ENCODE peak calls at places on chromosomes 3 and 15, in ten cellular contexts. One of them, this sample, is unnamed. For H3K4me1, the result is how much of the 10 kb centered on the place peaks cover.

GRCh38 chr3:52787672-52788625 is 6.6 kb upstream of the ITIH3 start:
- DNase-seq in A549: no peak
- DNase-seq in HepG2: peak
- DNase-seq in PC-3: no peak
- DNase-seq in fibroblast of lung: no peak
- DNase-seq in IMR-90: no peak
- DNase-seq in neural progenitor cell: no peak
- DNase-seq in hepatocyte: no peak
- DNase-seq in GM23338: no peak
- DNase-seq in Karpas-422: no peak
- DNase-seq in this sample: peak

GRCh38 chr15:63509933-63510547 is 5.6 kb downstream of the USP3 start:
- DNase-seq in A549: no peak
- DNase-seq in HepG2: no peak
- DNase-seq in PC-3: peak
- DNase-seq in fibroblast of lung: peak
- DNase-seq in IMR-90: peak
- DNase-seq in neural progenitor cell: no peak
- DNase-seq in hepatocyte: no peak
- DNase-seq in GM23338: no peak
- DNase-seq in Karpas-422: no peak
- DNase-seq in this sample: peak

GRCh38 chr15:28456476-28457395 is 76.0 kb downstream of the GOLGA8G start:
- DNase-seq in A549: no peak
- DNase-seq in HepG2: no peak
- DNase-seq in PC-3: peak
- DNase-seq in fibroblast of lung: no peak
- DNase-seq in IMR-90: peak
- DNase-seq in neural progenitor cell: peak
- DNase-seq in hepatocyte: peak
- DNase-seq in GM23338: peak
- DNase-seq in Karpas-422: peak
- DNase-seq in this sample: no peak

GRCh38 chr15:41936649-41937567 is 35.4 kb downstream of the EHD4 start:
- DNase-seq in A549: no peak
- DNase-seq in HepG2: no peak
- DNase-seq in PC-3: no peak
- DNase-seq in fibroblast of lung: no peak
- DNase-seq in IMR-90: peak
- DNase-seq in neural progenitor cell: no peak
- DNase-seq in hepatocyte: no peak
- DNase-seq in GM23338: no peak
- DNase-seq in Karpas-422: no peak
- DNase-seq in this sample: peak

GRCh38 chr3:46892285-46893145 is 15.0 kb downstream of the PTH1R start:
- DNase-seq in A549: peak
- DNase-seq in HepG2: no peak
- DNase-seq in PC-3: peak
- DNase-seq in fibroblast of lung: peak
- DNase-seq in IMR-90: peak
- DNase-seq in neural progenitor cell: peak
- DNase-seq in hepatocyte: peak
- DNase-seq in GM23338: peak
- DNase-seq in Karpas-422: no peak
- DNase-seq in this sample: peak

GRCh38 chr3:129238945-129239705 is 10.3 kb upstream of the COPG1 start:
- DNase-seq in A549: no peak
- DNase-seq in HepG2: no peak
- DNase-seq in PC-3: no peak
- DNase-seq in fibroblast of lung: peak
- DNase-seq in IMR-90: peak
- DNase-seq in neural progenitor cell: no peak
- DNase-seq in hepatocyte: no peak
- DNase-seq in GM23338: no peak
- DNase-seq in Karpas-422: no peak
- DNase-seq in this sample: peak

GRCh38 chr3:101954946-101955345 is 105.6 kb downstream of the NFKBIZ start:
- DNase-seq in A549: no peak
- DNase-seq in HepG2: no peak
- DNase-seq in PC-3: no peak
- DNase-seq in fibroblast of lung: peak
- DNase-seq in IMR-90: no peak
- DNase-seq in neural progenitor cell: no peak
- DNase-seq in hepatocyte: no peak
- DNase-seq in GM23338: no peak
- DNase-seq in Karpas-422: no peak
- DNase-seq in this sample: no peak

GRCh38 chr15:88707766-88708165 is 69.0 kb downstream of the ISG20 start:
- DNase-seq in A549: no peak
- DNase-seq in HepG2: no peak
- DNase-seq in PC-3: no peak
- DNase-seq in fibroblast of lung: no peak
- DNase-seq in IMR-90: no peak
- DNase-seq in neural progenitor cell: no peak
- DNase-seq in hepatocyte: no peak
- DNase-seq in GM23338: no peak
- DNase-seq in Karpas-422: no peak
- DNase-seq in this sample: peak

GRCh38 chr3:24460974-24461373 is 33.7 kb downstream of the THRB start:
- DNase-seq in A549: no peak
- DNase-seq in HepG2: no peak
- DNase-seq in PC-3: no peak
- DNase-seq in fibroblast of lung: peak
- DNase-seq in IMR-90: no peak
- DNase-seq in neural progenitor cell: no peak
- DNase-seq in hepatocyte: no peak
- DNase-seq in GM23338: no peak
- DNase-seq in Karpas-422: no peak
- DNase-seq in this sample: peak

GRCh38 chr15:68732451-68732850 is 88.2 kb downstream of the ANP32A start:
- DNase-seq in A549: no peak
- DNase-seq in HepG2: no peak
- DNase-seq in PC-3: no peak
- DNase-seq in fibroblast of lung: no peak
- DNase-seq in IMR-90: no peak
- DNase-seq in neural progenitor cell: no peak
- DNase-seq in hepatocyte: no peak
- DNase-seq in GM23338: no peak
- DNase-seq in Karpas-422: no peak
- DNase-seq in this sample: no peak

GRCh38 chr15:68735610-68736009 is 85.1 kb downstream of the ANP32A start:
- DNase-seq in A549: no peak
- DNase-seq in HepG2: no peak
- DNase-seq in PC-3: no peak
- DNase-seq in fibroblast of lung: no peak
- DNase-seq in IMR-90: no peak
- DNase-seq in neural progenitor cell: no peak
- DNase-seq in hepatocyte: no peak
- DNase-seq in GM23338: no peak
- DNase-seq in Karpas-422: peak
- DNase-seq in this sample: no peak

GRCh38 chr15:68733666-68734065 is 87.0 kb downstream of the ANP32A start:
- DNase-seq in A549: no peak
- DNase-seq in HepG2: no peak
- DNase-seq in PC-3: no peak
- DNase-seq in fibroblast of lung: no peak
- DNase-seq in IMR-90: no peak
- DNase-seq in neural progenitor cell: no peak
- DNase-seq in hepatocyte: no peak
- DNase-seq in GM23338: no peak
- DNase-seq in Karpas-422: peak
- DNase-seq in this sample: no peak

GRCh38 chr15:68734352-68734751 is 86.3 kb downstream of the ANP32A start:
- DNase-seq in A549: no peak
- DNase-seq in HepG2: no peak
- DNase-seq in PC-3: no peak
- DNase-seq in fibroblast of lung: no peak
- DNase-seq in IMR-90: no peak
- DNase-seq in neural progenitor cell: no peak
- DNase-seq in hepatocyte: no peak
- DNase-seq in GM23338: no peak
- DNase-seq in Karpas-422: peak
- DNase-seq in this sample: no peak

GRCh38 chr15:68734886-68735285 is 85.8 kb downstream of the ANP32A start:
- DNase-seq in A549: no peak
- DNase-seq in HepG2: no peak
- DNase-seq in PC-3: no peak
- DNase-seq in fibroblast of lung: no peak
- DNase-seq in IMR-90: no peak
- DNase-seq in neural progenitor cell: no peak
- DNase-seq in hepatocyte: no peak
- DNase-seq in GM23338: no peak
- DNase-seq in Karpas-422: peak
- DNase-seq in this sample: no peak
- H3K4me2 ChIP-seq in A549: no peak
- H3K4me2 ChIP-seq in HepG2: no peak
- H3K4me2 ChIP-seq in PC-3: no peak
- H3K4me2 ChIP-seq in fibroblast of lung: no peak
- H3K4me2 ChIP-seq in IMR-90: no peak
- H3K4me2 ChIP-seq in neural progenitor cell: no peak
- H3K4me2 ChIP-seq in hepatocyte: no peak
- H3K4me2 ChIP-seq in GM23338: no peak
- H3K4me2 ChIP-seq in Karpas-422: no peak
- H3K4me2 ChIP-seq in this sample: no peak

DNA sequence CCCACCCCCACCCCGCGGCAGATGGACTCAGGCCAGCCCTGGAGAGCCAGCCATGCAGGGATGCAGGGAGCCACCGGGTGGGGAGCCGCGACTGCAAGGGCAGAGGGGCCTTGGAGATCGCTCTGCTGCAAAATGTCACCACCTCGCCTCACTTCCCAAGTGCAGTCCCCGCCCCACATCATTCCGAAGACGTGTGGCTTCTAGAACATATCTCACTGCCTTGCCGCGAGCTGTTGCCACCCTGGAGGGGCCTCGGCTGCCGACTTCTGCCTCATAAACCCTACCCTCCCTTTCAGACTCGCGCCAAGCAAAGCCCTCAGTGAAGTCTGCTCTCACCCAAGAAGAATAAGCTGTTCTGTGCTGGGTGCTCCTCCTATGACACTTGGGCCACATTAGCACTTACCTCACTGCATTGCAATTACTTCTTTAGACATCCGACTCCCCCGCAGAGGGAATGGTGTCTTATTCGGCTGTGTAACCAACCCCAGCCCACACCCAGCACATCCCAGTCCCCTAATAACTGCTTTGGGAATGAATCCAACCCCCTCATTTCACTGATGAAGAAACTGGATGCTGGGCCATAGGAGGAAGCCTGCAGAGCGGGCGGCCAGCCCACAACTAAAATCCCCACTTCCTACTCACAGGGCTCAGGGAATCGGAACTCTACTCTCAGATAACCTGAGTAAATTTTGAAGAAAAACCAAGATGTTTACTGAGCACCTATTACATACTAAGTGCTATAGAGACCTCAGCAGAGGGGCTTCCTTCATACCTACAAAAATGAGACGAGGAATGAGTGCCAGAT is 8.6 kb downstream of the TLE3 start:
- DNase-seq in A549: no peak
- DNase-seq in HepG2: no peak
- DNase-seq in PC-3: no peak
- DNase-seq in fibroblast of lung: peak
- DNase-seq in IMR-90: peak
- DNase-seq in neural progenitor cell: no peak
- DNase-seq in hepatocyte: peak
- DNase-seq in GM23338: peak
- DNase-seq in Karpas-422: no peak
- DNase-seq in this sample: peak
- H3K4me1 ChIP-seq in A549: under half
- H3K4me1 ChIP-seq in HepG2: half or more
- H3K4me1 ChIP-seq in PC-3: under half
- H3K4me1 ChIP-seq in fibroblast of lung: under half
- H3K4me1 ChIP-seq in IMR-90: under half
- H3K4me1 ChIP-seq in neural progenitor cell: half or more
- H3K4me1 ChIP-seq in hepatocyte: half or more
- H3K4me1 ChIP-seq in GM23338: half or more
- H3K4me1 ChIP-seq in Karpas-422: under half
- H3K4me1 ChIP-seq in this sample: under half

DNA sequence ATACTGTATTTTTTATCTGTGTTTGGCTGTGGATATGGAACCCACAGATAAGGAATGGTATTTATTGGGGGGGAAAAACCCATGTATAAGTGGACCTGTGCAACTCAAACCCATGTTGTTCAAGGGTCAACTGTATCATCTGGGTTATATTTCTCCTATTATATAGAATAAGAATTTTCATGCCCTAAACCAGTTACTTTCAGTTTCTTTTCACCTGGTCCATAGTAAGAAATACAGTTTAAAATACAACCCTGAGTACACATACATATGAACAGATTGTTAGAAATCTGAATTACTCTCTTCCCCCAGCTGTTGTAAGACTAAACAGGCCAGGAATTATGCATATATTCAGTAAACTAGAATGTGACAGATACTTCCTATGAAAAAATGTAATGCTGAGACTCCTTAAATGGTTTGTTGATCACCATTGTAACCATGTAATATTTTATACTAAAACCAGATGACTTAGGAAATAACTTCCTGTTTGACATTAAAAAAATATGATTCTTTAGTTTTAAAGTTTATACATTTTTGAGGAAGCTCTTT is 52.6 kb upstream of the ZCWPW2 start:
- DNase-seq in A549: no peak
- DNase-seq in HepG2: no peak
- DNase-seq in PC-3: no peak
- DNase-seq in fibroblast of lung: peak
- DNase-seq in IMR-90: peak
- DNase-seq in neural progenitor cell: no peak
- DNase-seq in hepatocyte: no peak
- DNase-seq in GM23338: no peak
- DNase-seq in Karpas-422: no peak
- DNase-seq in this sample: peak
- H3K4me2 ChIP-seq in A549: no peak
- H3K4me2 ChIP-seq in HepG2: no peak
- H3K4me2 ChIP-seq in PC-3: no peak
- H3K4me2 ChIP-seq in fibroblast of lung: peak
- H3K4me2 ChIP-seq in IMR-90: peak
- H3K4me2 ChIP-seq in neural progenitor cell: no peak
- H3K4me2 ChIP-seq in hepatocyte: no peak
- H3K4me2 ChIP-seq in GM23338: no peak
- H3K4me2 ChIP-seq in Karpas-422: no peak
- H3K4me2 ChIP-seq in this sample: peak

GRCh38 chr15:78209646-78210348 is 24.6 kb downstream of the ACSBG1 start:
- DNase-seq in A549: no peak
- DNase-seq in HepG2: no peak
- DNase-seq in PC-3: peak
- DNase-seq in fibroblast of lung: no peak
- DNase-seq in IMR-90: no peak
- DNase-seq in neural progenitor cell: no peak
- DNase-seq in hepatocyte: no peak
- DNase-seq in GM23338: no peak
- DNase-seq in Karpas-422: no peak
- DNase-seq in this sample: no peak
- H3K4me1 ChIP-seq in A549: under half
- H3K4me1 ChIP-seq in HepG2: under half
- H3K4me1 ChIP-seq in PC-3: half or more
- H3K4me1 ChIP-seq in fibroblast of lung: under half
- H3K4me1 ChIP-seq in IMR-90: under half
- H3K4me1 ChIP-seq in neural progenitor cell: under half
- H3K4me1 ChIP-seq in hepatocyte: under half
- H3K4me1 ChIP-seq in GM23338: under half
- H3K4me1 ChIP-seq in Karpas-422: under half
- H3K4me1 ChIP-seq in this sample: under half